ENCODE peak calls at places on chromosomes 1 and 21, in four cellular contexts. C is tibial artery, L is sigmoid colon, G is HFF-Myc. M is an unnamed sample.

GRCh38 chr1:29245876-29246275 is 9.6 kb downstream of the PTPRU start:
- DNase-seq in C (peak; percentile 48), L (no peak), G (no peak), M (no peak)

GRCh38 chr1:116066868-116067563 is 44.2 kb upstream of the MAB21L3 start:
- DNase-seq in C (no peak), L (no peak), G (peak; percentile 22), M (no peak)

GRCh38 chr1:166172106-166172505 is 5.3 kb upstream of the FAM78B start:
- DNase-seq in C (no peak), L (no peak), G (no peak), M (no peak)

GRCh38 chr1:65495137-65495536 is 74.7 kb downstream of the LEPR start:
- DNase-seq in C (no peak), L (no peak), G (no peak), M (no peak)

GRCh38 chr1:110011527-110012041 is 22.8 kb upstream of the STRIP1 start:
- DNase-seq in C (no peak), L (no peak), G (no peak), M (no peak)

GRCh38 chr1:226990133-226990716 is 50.1 kb downstream of the COQ8A start:
- DNase-seq in C (no peak), L (peak; percentile 62), G (no peak), M (no peak)

GRCh38 chr1:177913762-177914540 is 55.9 kb downstream of the SEC16B start:
- DNase-seq in C (no peak), L (no peak), G (no peak), M (no peak)

GRCh38 chr1:109914587-109915240 is 4.1 kb downstream of the CSF1 start:
- DNase-seq in C (peak; percentile 71), L (no peak), G (peak; percentile 74), M (no peak)

GRCh38 chr1:52192436-52192835 is 50.5 kb downstream of the ZFYVE9 start:
- DNase-seq in C (no peak), L (no peak), G (no peak), M (no peak)

GRCh38 chr1:67645495-67646144 is 39.4 kb upstream of the GADD45A start:
- DNase-seq in C (peak; percentile 93), L (peak; percentile 72), G (no peak), M (peak; percentile 85)

GRCh38 chr1:74652711-74653131 is 20.9 kb downstream of the ERICH3 start:
- DNase-seq in C (no peak), L (no peak), G (peak; percentile 74), M (no peak)

GRCh38 chr21:34074283-34075098 is 1.1 kb downstream of the MRPS6 start:
- DNase-seq in C (no peak), L (no peak), G (no peak), M (no peak)

GRCh38 chr1:92923664-92924063 is 37.6 kb downstream of the DIPK1A start:
- DNase-seq in C (no peak), L (no peak), G (no peak), M (no peak)

GRCh38 chr1:40978886-40979240 is 633 bp upstream of the CTPS1 start:
- DNase-seq in C (no peak), L (peak; percentile 69), G (no peak), M (no peak)

GRCh38 chr1:215219372-215219771 is 136.8 kb downstream of the KCNK2 start:
- DNase-seq in C (no peak), L (no peak), G (no peak), M (no peak)

GRCh38 chr1:21919520-21919919 is 17.6 kb downstream of the HSPG2 start:
- DNase-seq in C (no peak), L (no peak), G (no peak), M (no peak)

GRCh38 chr1:196516373-196516772 is 91.9 kb downstream of the KCNT2 start:
- DNase-seq in C (no peak), L (no peak), G (no peak), M (no peak)

GRCh38 chr1:26083246-26083645 is 15.8 kb upstream of the TRIM63 start:
- DNase-seq in C (no peak), L (no peak), G (no peak), M (no peak)

GRCh38 chr1:163211667-163212066 is 9.0 kb upstream of the RGS5 start:
- DNase-seq in C (no peak), L (no peak), G (no peak), M (no peak)

GRCh38 chr1:244653439-244654283 is 735 bp downstream of the DESI2 start:
- DNase-seq in C (peak; percentile 70), L (peak; percentile 76), G (no peak), M (peak; percentile 77)

GRCh38 chr21:41953831-41954653 is at the start of gene C2CD2:
- DNase-seq in C (peak; percentile 88), L (peak; percentile 83), G (peak; percentile 42), M (no peak)

GRCh38 chr1:59699227-59699847 is 115.4 kb upstream of the HOOK1 start:
- DNase-seq in C (no peak), L (no peak), G (no peak), M (no peak)

GRCh38 chr21:25568230-25568629 is 39.1 kb downstream of the MRPL39 start:
- DNase-seq in C (no peak), L (peak; percentile 77), G (no peak), M (no peak)

GRCh38 chr1:21937372-21938121 is 437 bp upstream of the HSPG2 start:
- DNase-seq in C (peak; percentile 93), L (peak; percentile 94), G (no peak), M (no peak)

GRCh38 chr1:186212574-186213224 is 162.4 kb downstream of the TPR start:
- DNase-seq in C (no peak), L (peak; percentile 69), G (peak; percentile 91), M (no peak)

GRCh38 chr21:38503588-38503987 is 5.3 kb upstream of the ERG start:
- DNase-seq in C (peak; percentile 78), L (no peak), G (peak; percentile 4), M (no peak)
- H3K4me3 ChIP-seq in C (peak overlapping the region; percentile 23), L (no peak overlapping the region), G (no peak overlapping the region), M (peak overlapping the region; percentile 56)

GRCh38 chr1:91007827-91008226 is 14.0 kb downstream of the ZNF644 start:
- DNase-seq in C (no peak), L (no peak), G (no peak), M (no peak)
- TF ChIP-seq CTCF in C (no peak), L (no peak), G (no peak), M (no peak)

GRCh38 chr1:88774151-88774556 is 90.1 kb downstream of the PKN2 start:
- DNase-seq in C (no peak), L (no peak), G (no peak), M (no peak)
- H3K4me3 ChIP-seq in C (no peak overlapping the region), L (no peak overlapping the region), G (no peak overlapping the region), M (no peak overlapping the region)

GRCh38 chr1:156434976-156435550 is 65.5 kb downstream of the MEF2D start:
- DNase-seq in C (no peak), L (no peak), G (no peak), M (no peak)

GRCh38 chr1:156432109-156433018 is 63.4 kb downstream of the RHBG start:
- DNase-seq in C (no peak), L (no peak), G (no peak), M (no peak)

GRCh38 chr1:156431366-156432108 is 62.5 kb downstream of the RHBG start:
- DNase-seq in C (no peak), L (no peak), G (no peak), M (no peak)

GRCh38 chr1:156433602-156434001 is 64.6 kb downstream of the RHBG start:
- DNase-seq in C (no peak), L (no peak), G (no peak), M (no peak)

GRCh38 chr1:156433032-156433431 is 64.0 kb downstream of the RHBG start:
- DNase-seq in C (no peak), L (no peak), G (no peak), M (no peak)
- TF ChIP-seq CTCF in C (no peak), L (no peak), G (no peak), M (no peak)

GRCh38 chr1:223143760-223144248 is 756 bp upstream of the TLR5 start:
- DNase-seq in C (no peak), L (peak; percentile 71), G (no peak), M (no peak)
- H3K4me3 ChIP-seq in C (peak overlapping the region; percentile 63), L (no peak overlapping the region), G (no peak overlapping the region), M (peak overlapping the region; percentile 78)

DNA sequence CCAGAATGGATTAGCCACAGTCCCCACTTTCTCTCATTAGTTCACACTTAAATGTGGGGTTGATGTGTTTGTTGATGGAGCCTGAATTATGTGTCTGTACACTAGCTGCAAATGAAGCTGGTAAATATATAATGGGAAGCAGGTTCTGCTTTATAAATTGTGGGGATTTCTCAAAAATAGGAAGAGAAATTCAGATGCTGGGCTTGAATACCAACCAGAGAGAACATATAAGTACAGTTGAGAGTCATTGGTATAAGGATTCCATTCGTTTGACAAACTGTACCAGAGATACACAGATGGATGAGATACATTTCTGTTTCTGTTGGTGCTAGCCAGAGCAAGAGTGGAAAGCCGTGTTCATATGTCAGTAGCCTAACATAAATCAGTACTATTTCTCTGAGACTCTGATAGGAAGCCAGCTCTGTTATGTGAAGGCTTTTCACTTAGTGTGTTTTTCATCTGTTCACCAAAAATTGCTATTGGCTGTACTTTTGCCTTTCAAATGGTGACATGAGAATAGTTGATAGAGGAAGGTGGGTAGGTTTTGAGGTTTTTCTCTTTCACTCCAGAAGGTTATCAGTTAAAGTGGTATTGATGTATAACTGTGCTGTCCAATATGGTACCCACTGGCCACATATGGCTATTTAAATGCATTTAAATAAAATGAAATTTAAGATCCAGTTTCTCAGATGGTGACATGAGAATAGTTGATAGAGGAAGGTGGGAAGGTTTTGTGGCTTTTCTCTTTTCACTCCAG is 15.6 kb downstream of the SMG7 start:
- DNase-seq in C (no peak), L (no peak), G (no peak), M (no peak)
- TF ChIP-seq CTCF in C (no peak), L (no peak), G (no peak), M (no peak)

M was measured in coronary artery.